ENCODE peak calls at places on chromosomes 6 and 20, in eight cellular contexts. L, F, M, Y, V, H, Q and C are unnamed samples.

GRCh38 chr6:15870354-15871043 is 207.7 kb upstream of the DTNBP1 start:
- DNase-seq in Q (no peak), Y (no peak), L (no peak), F (peak), M (no peak), H (no peak), V (no peak), C (no peak)

GRCh38 chr6:17268114-17268513 is 13.0 kb upstream of the RBM24 start:
- DNase-seq in F (peak), L (no peak), V (no peak), Y (no peak), Q (no peak), H (no peak), M (no peak), C (no peak)

GRCh38 chr6:35018184-35018523 is 123.0 kb downstream of the TCP11 start:
- DNase-seq in L (no peak), H (no peak), Q (no peak), V (no peak), M (no peak), F (no peak), Y (no peak), C (no peak)

GRCh38 chr6:144317736-144318135 is 32.6 kb downstream of the UTRN start:
- DNase-seq in M (no peak), L (no peak), Q (no peak), V (no peak), H (no peak), Y (no peak), F (no peak), C (no peak)

GRCh38 chr6:74320076-74320475 is 624.1 kb downstream of the CD109 start:
- DNase-seq in Q (no peak), H (no peak), Y (no peak), F (peak), L (no peak), V (no peak), M (no peak), C (no peak)

GRCh38 chr6:2792330-2792729 is 27.1 kb downstream of the WRNIP1 start:
- DNase-seq in L (no peak), V (no peak), H (no peak), Y (no peak), F (peak), Q (no peak), M (no peak), C (no peak)

GRCh38 chr6:47168176-47168575 is 126.0 kb upstream of the ADGRF1 start:
- DNase-seq in F (peak), L (peak), Y (no peak), Q (peak), H (no peak), M (peak), V (no peak), C (peak)

GRCh38 chr6:29925341-29926080 is 16.8 kb upstream of the HLA-A start:
- DNase-seq in H (no peak), L (no peak), Q (no peak), M (no peak), F (no peak), Y (no peak), V (no peak), C (no peak)

GRCh38 chr20:50655325-50655880 is 35.9 kb downstream of the RIPOR3 start:
- DNase-seq in V (no peak), M (peak), L (no peak), H (no peak), F (peak), Q (no peak), Y (peak), C (peak)

GRCh38 chr20:49615401-49616153 is 47.6 kb upstream of the PTGIS start:
- DNase-seq in M (no peak), V (peak), Q (no peak), L (no peak), Y (no peak), H (no peak), F (no peak), C (no peak)

GRCh38 chr6:41518118-41518517 is 28.1 kb upstream of the FOXP4 start:
- DNase-seq in M (no peak), L (no peak), Q (no peak), F (no peak), V (peak), H (no peak), Y (no peak), C (no peak)

GRCh38 chr6:26554669-26555504 is 16.7 kb downstream of the HMGN4 start:
- DNase-seq in F (peak), M (no peak), V (no peak), L (no peak), Y (peak), Q (no peak), H (no peak), C (no peak)

GRCh38 chr20:43744966-43745733 is 18.3 kb upstream of the GTSF1L start:
- DNase-seq in V (no peak), L (no peak), F (no peak), M (no peak), Q (no peak), H (no peak), Y (no peak), C (no peak)

GRCh38 chr20:12315652-12316051 is 398.0 kb downstream of the BTBD3 start:
- DNase-seq in L (no peak), H (no peak), V (no peak), F (no peak), Q (no peak), M (no peak), Y (no peak), C (no peak)

GRCh38 chr6:108746411-108746810 is 101.8 kb upstream of the ARMC2 start:
- DNase-seq in M (no peak), Q (no peak), L (no peak), V (no peak), Y (no peak), H (no peak), F (no peak), C (no peak)

GRCh38 chr20:63011798-63012197 is 5.0 kb upstream of the BHLHE23 start:
- DNase-seq in H (no peak), Y (no peak), M (no peak), F (no peak), V (no peak), L (no peak), Q (no peak), C (no peak)

GRCh38 chr6:128697392-128697689 is 176.9 kb upstream of the PTPRK start:
- DNase-seq in Q (no peak), Y (no peak), V (no peak), M (no peak), F (no peak), L (no peak), H (no peak), C (no peak)

GRCh38 chr20:58457083-58457680 is 58.0 kb downstream of the APCDD1L start:
- DNase-seq in Y (no peak), M (peak), L (no peak), F (peak), V (no peak), H (no peak), Q (no peak), C (peak)

GRCh38 chr20:51220293-51220706 is 197.4 kb upstream of the KCNG1 start:
- DNase-seq in H (peak), L (no peak), M (no peak), Q (no peak), F (no peak), Y (peak), V (no peak), C (no peak)

GRCh38 chr6:56370591-56371198 is 123.3 kb upstream of the COL21A1 start:
- DNase-seq in V (no peak), Y (peak), H (no peak), L (no peak), F (peak), M (peak), Q (peak), C (peak)

GRCh38 chr6:44177691-44178423 is 19.2 kb downstream of the CAPN11 start:
- DNase-seq in M (no peak), V (peak), Y (no peak), L (no peak), H (no peak), Q (no peak), F (peak), C (peak)